ENCODE peak calls at places on chromosomes 4 and X, in four cellular contexts. D, F, U and J are unnamed samples.
A peak's percentile ranks its signal among the peaks of the same experiment; 100 is the strongest.

GRCh38 chr4:99723555-99724450 is 66.2 kb upstream of the C4orf54 start:
- DNase-seq in U (no peak), F (peak; percentile 64), D (peak; percentile 86), J (peak; percentile 75)

GRCh38 chrX:103373581-103373980 is 2.8 kb upstream of the BEX3 start:
- DNase-seq in F (peak; percentile 46), U (no peak), D (no peak), J (peak; percentile 57)

GRCh38 chr4:33386761-33387160 is 2666.6 kb downstream of the PCDH7 start:
- DNase-seq in U (peak; percentile 17), D (no peak), F (peak; percentile 1), J (peak; percentile 19)

GRCh38 chr4:87461281-87461700 is 38.9 kb downstream of the NUDT9 start:
- DNase-seq in D (no peak), U (no peak), F (peak; percentile 38), J (peak; percentile 42)

GRCh38 chr4:172980178-172980577 is 188.4 kb upstream of the GALNT7 start:
- DNase-seq in U (no peak), D (no peak), F (no peak), J (no peak)

GRCh38 chr4:157025898-157026297 is 50.1 kb upstream of the GLRB start:
- DNase-seq in F (no peak), U (no peak), D (no peak), J (no peak)

GRCh38 chrX:77493677-77494553 is 46.7 kb downstream of the FGF16 start:
- DNase-seq in U (peak; percentile 65), F (peak; percentile 55), D (peak; percentile 75), J (peak; percentile 66)

GRCh38 chrX:153725039-153725831 is 579 bp downstream of the ABCD1 start:
- DNase-seq in F (no peak), U (peak; percentile 38), D (no peak), J (peak; percentile 19)

GRCh38 chr4:93199492-93199891 is 629.1 kb upstream of the ATOH1 start:
- DNase-seq in U (peak; percentile 89), F (peak; percentile 53), D (peak; percentile 59), J (peak; percentile 61)

GRCh38 chrX:132023896-132024386 is 839 bp downstream of the STK26 start:
- DNase-seq in U (peak; percentile 60), D (no peak), F (no peak), J (peak; percentile 31)

GRCh38 chr4:10441512-10441911 is 15.7 kb downstream of the ZNF518B start:
- DNase-seq in F (no peak), D (no peak), U (peak; percentile 28), J (no peak)

GRCh38 chrX:16882188-16882587 is 12.0 kb upstream of the RBBP7 start:
- DNase-seq in U (no peak), F (peak; percentile 47), D (peak; percentile 47), J (peak; percentile 23)

GRCh38 chr4:37827030-37827705 is 682 bp downstream of the PGM2 start:
- DNase-seq in D (peak; percentile 45), U (no peak), F (peak; percentile 14), J (peak; percentile 75)

GRCh38 chr4:107482546-107482945 is 237.5 kb downstream of the PAPSS1 start:
- DNase-seq in U (no peak), F (no peak), D (no peak), J (no peak)

GRCh38 chrX:63283331-63283730 is 67.8 kb downstream of the SPIN4 start:
- DNase-seq in F (peak; percentile 10), U (no peak), D (no peak), J (no peak)

DNA sequence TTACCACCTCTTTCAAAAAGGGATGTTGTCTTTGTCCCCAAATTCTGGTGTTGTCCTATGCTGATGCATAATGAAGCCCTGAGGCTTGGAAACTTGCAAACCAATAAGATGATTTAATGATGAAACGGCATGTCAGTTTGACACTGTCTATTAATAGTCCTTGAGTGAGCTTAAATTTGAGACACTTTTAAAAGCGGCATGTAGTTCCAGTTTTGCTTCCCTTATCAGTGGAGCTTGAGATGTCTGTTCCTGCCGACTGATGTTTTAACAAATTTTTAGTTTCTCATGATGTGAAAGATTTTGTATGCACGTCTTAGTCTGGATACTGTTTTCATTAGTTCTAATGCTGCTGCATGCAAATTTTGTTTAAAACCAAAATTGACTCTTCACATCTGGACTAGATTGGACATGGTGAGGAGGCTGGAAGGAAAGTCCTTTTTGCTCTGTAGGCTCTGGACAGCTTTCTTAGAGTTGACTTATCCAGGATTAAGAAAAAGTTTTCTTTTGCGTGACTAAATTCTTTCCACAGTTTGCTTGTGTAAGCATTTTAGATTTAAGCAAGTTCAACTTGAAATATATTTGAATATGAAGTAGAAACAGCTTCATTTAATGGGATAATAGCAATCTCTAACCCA is 11.7 kb downstream of the C1GALT1C1 start:
- DNase-seq in U (no peak), D (no peak), F (no peak), J (no peak)
- TF ChIP-seq EZH2phosphoT487 in U (no peak), D (no peak), F (no peak), J (no peak)

GRCh38 chr4:77615153-77615552 is 9.5 kb downstream of the CXCL13 start:
- DNase-seq in F (no peak), D (no peak), U (no peak), J (no peak)

GRCh38 chr4:77617203-77617602 is 11.6 kb downstream of the CXCL13 start:
- DNase-seq in D (no peak), U (no peak), F (peak; percentile 50), J (peak; percentile 55)

GRCh38 chr4:77619408-77619807 is 13.8 kb downstream of the CXCL13 start:
- DNase-seq in U (no peak), D (no peak), F (no peak), J (no peak)

GRCh38 chr4:77621254-77621653 is 15.6 kb downstream of the CXCL13 start:
- DNase-seq in D (no peak), F (no peak), U (no peak), J (no peak)

DNA sequence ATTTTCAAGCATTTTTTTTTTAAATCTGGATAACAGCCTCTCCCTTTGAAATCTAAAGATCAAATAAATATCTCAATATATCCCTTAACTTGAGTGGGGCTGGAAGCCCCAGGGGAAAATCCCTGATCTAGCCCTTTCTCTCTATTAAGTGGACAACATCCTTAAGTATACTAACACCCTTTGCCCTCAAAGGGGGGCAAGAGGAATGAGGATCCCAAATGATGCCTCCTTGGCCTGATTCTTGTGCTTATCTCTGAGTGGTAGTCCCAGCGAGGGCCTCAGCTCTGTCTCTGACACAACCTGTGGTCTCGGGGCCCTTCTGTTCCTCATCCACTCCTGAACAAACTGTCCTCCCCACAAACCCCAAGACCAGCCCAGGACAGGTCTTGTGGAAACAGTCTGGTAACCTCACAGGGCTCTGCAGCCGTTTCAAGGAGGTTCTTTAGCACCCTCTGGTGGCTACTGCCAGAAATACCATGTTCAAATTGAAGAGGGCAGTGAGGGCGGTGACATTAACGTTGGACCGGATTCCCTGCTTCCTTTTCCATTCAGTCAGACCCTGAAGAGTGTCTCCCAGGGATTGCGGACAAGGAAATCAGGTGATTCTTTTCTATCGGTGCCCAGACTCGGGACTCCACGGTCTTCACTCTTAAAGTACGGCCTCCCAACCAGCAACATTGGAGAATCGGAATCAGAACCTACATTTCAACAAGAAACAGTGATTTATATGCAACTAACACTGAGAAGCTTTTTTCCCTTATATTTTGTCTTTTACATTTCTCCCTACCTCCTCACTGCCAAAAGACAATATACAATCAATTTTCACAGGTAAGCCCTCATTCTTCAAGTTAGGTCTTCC is 13.0 kb downstream of the CXCL13 start:
- DNase-seq in F (peak; percentile 82), U (peak; percentile 92), D (peak; percentile 91), J (peak; percentile 83)
- H3K4me2 ChIP-seq in F (peak overlapping the region; percentile 80), U (no peak overlapping the region), D (peak overlapping the region; percentile 62), J (peak overlapping the region; percentile 62)

GRCh38 chrX:32896132-32896531 is 315.2 kb downstream of the DMD start:
- DNase-seq in D (no peak), U (no peak), F (no peak), J (no peak)
- TF ChIP-seq EZH2phosphoT487 in D (no peak), U (no peak), F (no peak), J (no peak)

DNA sequence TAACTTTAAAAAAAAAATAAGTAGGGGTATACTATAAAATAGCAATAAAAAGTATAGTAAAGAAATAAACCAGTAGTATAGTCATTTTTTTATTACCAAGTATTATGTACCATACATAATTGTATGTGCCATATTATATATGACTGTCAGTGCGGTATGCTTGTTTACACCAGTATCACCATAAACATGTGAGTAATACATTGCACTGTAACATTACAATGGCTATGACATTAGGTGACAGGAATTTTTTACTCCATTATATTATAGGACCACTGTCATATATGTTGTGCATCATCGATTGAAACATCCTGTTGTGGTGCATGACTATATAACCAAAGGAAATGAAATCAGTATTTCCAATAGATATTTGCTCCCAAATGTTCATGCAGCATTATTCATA is 176.9 kb upstream of the ARHGAP24 start:
- DNase-seq in D (no peak), F (peak; percentile 0), U (no peak), J (peak; percentile 43)
- H3K4me2 ChIP-seq in D (no peak overlapping the region), F (no peak overlapping the region), U (no peak overlapping the region), J (no peak overlapping the region)

DNA sequence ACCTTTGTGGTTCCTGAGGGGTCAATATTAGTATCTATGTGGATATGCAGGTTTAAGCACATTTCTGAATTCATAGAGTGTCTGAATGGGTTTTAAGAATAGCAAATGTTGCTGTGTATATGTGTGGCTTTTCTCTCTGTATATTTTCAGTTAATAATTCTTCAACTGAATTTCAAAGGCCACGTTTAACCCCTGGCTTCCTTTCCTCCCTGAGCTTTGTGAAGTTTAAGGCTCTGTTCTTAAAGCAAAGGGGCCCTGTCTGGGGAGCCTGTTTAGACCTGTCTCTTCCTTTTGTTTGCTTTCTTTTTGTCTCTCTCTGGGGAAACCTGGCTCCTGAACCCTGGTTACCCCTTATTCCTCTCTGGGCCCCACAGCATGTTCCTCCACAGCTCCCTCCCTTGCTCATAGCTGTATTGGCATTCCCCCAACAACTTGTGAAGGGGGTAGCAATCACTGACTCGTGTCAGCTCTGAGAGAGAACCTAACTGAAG is 139.1 kb downstream of the COL4A6 start:
- DNase-seq in U (peak; percentile 9), F (peak; percentile 38), D (peak; percentile 44), J (no peak)
- TF ChIP-seq EZH2phosphoT487 in U (no peak), F (no peak), D (no peak), J (no peak)